ENCODE peak calls at places on chromosome 3, in four cellular contexts. One of them, this sample, is unnamed.

GRCh38 chr3:116242825-116243224 is 202.5 kb downstream of the LSAMP start:
- DNase-seq in HCT116: no peak
- DNase-seq in neural progenitor cell: no peak
- DNase-seq in mesenchymal stem cell: no peak
- DNase-seq in this sample: no peak

GRCh38 chr3:126184465-126185000 is 4.1 kb upstream of the ALDH1L1 start:
- DNase-seq in HCT116: no peak
- DNase-seq in neural progenitor cell: peak; percentile 63
- DNase-seq in mesenchymal stem cell: no peak
- DNase-seq in this sample: no peak

GRCh38 chr3:193771736-193772135 is 178.7 kb downstream of the OPA1 start:
- DNase-seq in HCT116: no peak
- DNase-seq in neural progenitor cell: peak; percentile 41
- DNase-seq in mesenchymal stem cell: no peak
- DNase-seq in this sample: no peak

GRCh38 chr3:179136195-179136594 is 12.0 kb upstream of the PIK3CA start:
- DNase-seq in HCT116: no peak
- DNase-seq in neural progenitor cell: no peak
- DNase-seq in mesenchymal stem cell: no peak
- DNase-seq in this sample: no peak

GRCh38 chr3:161148832-161149475 is 43.8 kb upstream of the B3GALNT1 start:
- DNase-seq in HCT116: no peak
- DNase-seq in neural progenitor cell: no peak
- DNase-seq in mesenchymal stem cell: peak; percentile 70
- DNase-seq in this sample: no peak

GRCh38 chr3:47163023-47163989 is 607 bp downstream of the SETD2 start:
- DNase-seq in HCT116: no peak
- DNase-seq in neural progenitor cell: no peak
- DNase-seq in mesenchymal stem cell: peak; percentile 59
- DNase-seq in this sample: peak; percentile 63

GRCh38 chr3:151169700-151170224 is 33.3 kb downstream of the GPR171 start:
- DNase-seq in HCT116: no peak
- DNase-seq in neural progenitor cell: no peak
- DNase-seq in mesenchymal stem cell: no peak
- DNase-seq in this sample: peak; percentile 14

GRCh38 chr3:2765002-2765579 is 345.1 kb downstream of the IL5RA start:
- DNase-seq in HCT116: no peak
- DNase-seq in neural progenitor cell: peak; percentile 42
- DNase-seq in mesenchymal stem cell: peak; percentile 48
- DNase-seq in this sample: peak; percentile 53

GRCh38 chr3:190591080-190591479 is 77.2 kb downstream of the IL1RAP start:
- DNase-seq in HCT116: no peak
- DNase-seq in neural progenitor cell: no peak
- DNase-seq in mesenchymal stem cell: no peak
- DNase-seq in this sample: no peak

GRCh38 chr3:50649451-50649931 is 25.2 kb upstream of the DOCK3 start:
- DNase-seq in HCT116: no peak
- DNase-seq in neural progenitor cell: no peak
- DNase-seq in mesenchymal stem cell: no peak
- DNase-seq in this sample: no peak

GRCh38 chr3:137709011-137709601 is 55.0 kb upstream of the SOX14 start:
- DNase-seq in HCT116: peak; percentile 10
- DNase-seq in neural progenitor cell: peak; percentile 51
- DNase-seq in mesenchymal stem cell: no peak
- DNase-seq in this sample: peak; percentile 51

GRCh38 chr3:61181874-61182273 is 69.4 kb downstream of the FHIT start:
- DNase-seq in HCT116: peak; percentile 76
- DNase-seq in neural progenitor cell: no peak
- DNase-seq in mesenchymal stem cell: peak; percentile 18
- DNase-seq in this sample: no peak

GRCh38 chr3:172142074-172143059 is 103.0 kb downstream of the FNDC3B start:
- DNase-seq in HCT116: no peak
- DNase-seq in neural progenitor cell: peak; percentile 64
- DNase-seq in mesenchymal stem cell: peak; percentile 97
- DNase-seq in this sample: peak; percentile 41

GRCh38 chr3:183895296-183895695 is 10.6 kb upstream of the PARL start:
- DNase-seq in HCT116: peak; percentile 38
- DNase-seq in neural progenitor cell: peak; percentile 63
- DNase-seq in mesenchymal stem cell: peak; percentile 65
- DNase-seq in this sample: peak; percentile 74

GRCh38 chr3:4533489-4534443 is 40.6 kb downstream of the ITPR1 start:
- DNase-seq in HCT116: no peak
- DNase-seq in neural progenitor cell: peak; percentile 50
- DNase-seq in mesenchymal stem cell: peak; percentile 44
- DNase-seq in this sample: no peak

GRCh38 chr3:111954228-111954990 is 24.4 kb upstream of the ABHD10 start:
- DNase-seq in HCT116: no peak
- DNase-seq in neural progenitor cell: no peak
- DNase-seq in mesenchymal stem cell: no peak
- DNase-seq in this sample: no peak

GRCh38 chr3:159787191-159787590 is 201.4 kb upstream of the IL12A start:
- DNase-seq in HCT116: peak; percentile 82
- DNase-seq in neural progenitor cell: no peak
- DNase-seq in mesenchymal stem cell: peak; percentile 94
- DNase-seq in this sample: no peak

GRCh38 chr3:37997321-37997720 is 6.7 kb downstream of the VILL start:
- DNase-seq in HCT116: no peak
- DNase-seq in neural progenitor cell: no peak
- DNase-seq in mesenchymal stem cell: no peak
- DNase-seq in this sample: no peak

GRCh38 chr3:197711973-197712707 is 24.6 kb downstream of the RUBCN start:
- DNase-seq in HCT116: peak; percentile 96
- DNase-seq in neural progenitor cell: peak; percentile 32
- DNase-seq in mesenchymal stem cell: peak; percentile 98
- DNase-seq in this sample: peak; percentile 99

GRCh38 chr3:140363801-140364200 is 314.1 kb upstream of the TRIM42 start:
- DNase-seq in HCT116: no peak
- DNase-seq in neural progenitor cell: no peak
- DNase-seq in mesenchymal stem cell: no peak
- DNase-seq in this sample: no peak

GRCh38 chr3:61685755-61686154 is 124.4 kb downstream of the PTPRG start:
- DNase-seq in HCT116: no peak
- DNase-seq in neural progenitor cell: no peak
- DNase-seq in mesenchymal stem cell: no peak
- DNase-seq in this sample: no peak

GRCh38 chr3:125045194-125045593 is 10.6 kb downstream of the HEG1 start:
- DNase-seq in HCT116: no peak
- DNase-seq in neural progenitor cell: no peak
- DNase-seq in mesenchymal stem cell: peak; percentile 51
- DNase-seq in this sample: no peak

GRCh38 chr3:5232570-5232969 is 45.1 kb downstream of the EDEM1 start:
- DNase-seq in HCT116: no peak
- DNase-seq in neural progenitor cell: peak; percentile 29
- DNase-seq in mesenchymal stem cell: no peak
- DNase-seq in this sample: no peak

GRCh38 chr3:39146611-39147373 is 6.6 kb downstream of the CSRNP1 start:
- DNase-seq in HCT116: peak; percentile 77
- DNase-seq in neural progenitor cell: no peak
- DNase-seq in mesenchymal stem cell: peak; percentile 99
- DNase-seq in this sample: no peak

GRCh38 chr3:155367510-155367909 is 74.0 kb upstream of the STRIT1 start:
- DNase-seq in HCT116: no peak
- DNase-seq in neural progenitor cell: no peak
- DNase-seq in mesenchymal stem cell: no peak
- DNase-seq in this sample: peak; percentile 45

GRCh38 chr3:98906230-98906629 is 4.7 kb upstream of the DCBLD2 start:
- DNase-seq in HCT116: peak; percentile 54
- DNase-seq in neural progenitor cell: no peak
- DNase-seq in mesenchymal stem cell: peak; percentile 30
- DNase-seq in this sample: no peak

GRCh38 chr3:105518806-105519418 is 152.2 kb downstream of the ALCAM start:
- DNase-seq in HCT116: peak; percentile 54
- DNase-seq in neural progenitor cell: peak; percentile 67
- DNase-seq in mesenchymal stem cell: peak; percentile 68
- DNase-seq in this sample: peak; percentile 68

GRCh38 chr3:165854696-165855095 is 17.5 kb upstream of the BCHE start:
- DNase-seq in HCT116: no peak
- DNase-seq in neural progenitor cell: peak; percentile 38
- DNase-seq in mesenchymal stem cell: peak; percentile 31
- DNase-seq in this sample: peak; percentile 64

GRCh38 chr3:118736107-118736506 is 298.5 kb downstream of the IGSF11 start:
- DNase-seq in HCT116: no peak
- DNase-seq in neural progenitor cell: no peak
- DNase-seq in mesenchymal stem cell: no peak
- DNase-seq in this sample: no peak

GRCh38 chr3:71150293-71150954 is 433.1 kb downstream of the FOXP1 start:
- DNase-seq in HCT116: no peak
- DNase-seq in neural progenitor cell: no peak
- DNase-seq in mesenchymal stem cell: no peak
- DNase-seq in this sample: no peak
- H3K9ac ChIP-seq in HCT116: no peak overlapping the region
- H3K9ac ChIP-seq in neural progenitor cell: no peak overlapping the region
- H3K9ac ChIP-seq in mesenchymal stem cell: no peak overlapping the region
- H3K9ac ChIP-seq in this sample: no peak overlapping the region

DNA sequence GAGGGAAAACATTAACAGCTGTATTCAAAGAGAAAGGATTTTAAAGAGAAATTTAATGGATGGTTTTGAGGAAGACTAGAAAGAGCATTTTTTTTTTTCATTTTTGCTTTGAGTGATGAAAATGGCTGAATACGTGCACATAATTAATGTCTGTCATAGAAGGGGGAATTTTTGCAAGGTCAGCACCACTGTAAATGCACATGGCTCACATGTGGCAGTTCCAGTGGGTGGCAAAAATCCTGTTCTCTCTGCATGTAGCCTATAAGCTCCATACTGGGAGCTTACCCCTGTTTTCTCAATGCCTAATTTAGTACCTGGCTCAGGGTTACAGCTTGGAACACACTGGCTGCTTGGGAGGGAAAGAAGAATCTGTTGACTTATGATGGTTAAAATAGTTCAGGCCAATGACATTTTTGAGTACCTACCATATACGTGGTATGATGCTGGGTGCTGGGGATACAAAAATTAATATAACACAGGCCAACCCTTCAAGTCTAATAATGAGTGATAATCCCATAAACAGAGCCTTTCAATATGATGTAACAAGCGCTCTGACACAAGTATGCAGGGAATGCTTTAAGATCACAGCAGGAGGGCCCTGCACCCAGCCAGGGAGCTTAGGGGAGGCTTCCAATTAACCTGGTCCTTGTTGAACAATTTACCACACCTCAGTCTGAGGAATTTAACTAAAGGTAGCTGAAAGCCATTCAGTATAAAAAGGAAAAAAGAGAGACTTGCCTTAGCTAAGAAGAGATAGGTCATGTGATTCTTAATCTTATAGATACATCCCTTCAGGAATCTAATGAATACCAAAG is 33.0 kb downstream of the HSPBAP1 start:
- DNase-seq in HCT116: peak; percentile 8
- DNase-seq in neural progenitor cell: peak; percentile 69
- DNase-seq in mesenchymal stem cell: no peak
- DNase-seq in this sample: no peak
- H3K4me3 ChIP-seq in HCT116: no peak overlapping the region
- H3K4me3 ChIP-seq in neural progenitor cell: no peak overlapping the region
- H3K4me3 ChIP-seq in mesenchymal stem cell: no peak overlapping the region
- H3K4me3 ChIP-seq in this sample: no peak overlapping the region

DNA sequence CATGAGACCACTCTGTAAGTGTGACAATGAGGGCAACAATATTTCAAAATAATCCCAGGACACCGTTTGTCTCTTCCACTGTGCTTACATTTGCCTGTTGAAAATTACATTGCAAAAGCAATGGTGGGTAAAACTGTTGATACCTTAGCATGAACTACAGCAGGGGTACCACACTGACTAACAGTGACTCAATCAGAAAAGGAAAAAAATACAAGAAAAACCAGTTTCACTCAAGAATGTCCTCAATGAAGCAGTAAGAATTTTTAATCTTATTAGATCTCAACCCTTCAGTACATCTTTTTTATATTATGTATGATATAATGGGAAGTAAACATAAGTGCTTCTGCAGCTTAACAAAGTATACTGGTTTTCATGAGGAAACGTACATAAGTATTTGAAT is 1.6 kb upstream of the CCDC54 start:
- DNase-seq in HCT116: no peak
- DNase-seq in neural progenitor cell: no peak
- DNase-seq in mesenchymal stem cell: no peak
- DNase-seq in this sample: no peak
- H3K27ac ChIP-seq in HCT116: no peak overlapping the region
- H3K27ac ChIP-seq in neural progenitor cell: no peak overlapping the region
- H3K27ac ChIP-seq in mesenchymal stem cell: no peak overlapping the region
- H3K27ac ChIP-seq in this sample: no peak overlapping the region

GRCh38 chr3:128788268-128788869 is 62.4 kb downstream of the RAB7A start:
- DNase-seq in HCT116: no peak
- DNase-seq in neural progenitor cell: no peak
- DNase-seq in mesenchymal stem cell: no peak
- DNase-seq in this sample: no peak
- H3K9ac ChIP-seq in HCT116: no peak overlapping the region
- H3K9ac ChIP-seq in neural progenitor cell: no peak overlapping the region
- H3K9ac ChIP-seq in mesenchymal stem cell: no peak overlapping the region
- H3K9ac ChIP-seq in this sample: no peak overlapping the region

DNA sequence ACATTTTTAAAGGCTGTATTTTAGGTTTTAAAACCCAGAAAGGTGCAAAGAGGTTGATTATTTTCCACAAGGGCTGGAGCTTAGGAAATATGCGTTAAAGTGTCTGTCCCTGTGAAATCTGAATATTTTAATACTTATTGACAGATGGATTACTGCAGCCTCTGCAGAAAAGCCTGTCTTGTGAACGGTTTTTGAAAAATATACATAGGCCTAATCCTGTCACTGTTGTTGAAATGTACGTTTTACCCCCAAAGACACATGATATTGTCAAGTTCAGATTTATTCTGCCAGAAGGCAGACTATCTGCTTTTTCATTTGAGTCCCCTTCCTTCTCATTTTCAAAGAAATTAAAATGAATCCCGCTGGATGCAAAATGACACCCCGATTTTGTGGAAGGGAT is 2.2 kb upstream of the BCL6 start:
- DNase-seq in HCT116: no peak
- DNase-seq in neural progenitor cell: no peak
- DNase-seq in mesenchymal stem cell: no peak
- DNase-seq in this sample: no peak
- H3K4me3 ChIP-seq in HCT116: no peak overlapping the region
- H3K4me3 ChIP-seq in neural progenitor cell: no peak overlapping the region
- H3K4me3 ChIP-seq in mesenchymal stem cell: no peak overlapping the region
- H3K4me3 ChIP-seq in this sample: no peak overlapping the region

GRCh38 chr3:24522155-24522579 is 27.5 kb upstream of the THRB start:
- DNase-seq in HCT116: no peak
- DNase-seq in neural progenitor cell: peak; percentile 56
- DNase-seq in mesenchymal stem cell: no peak
- DNase-seq in this sample: no peak
- H3K27ac ChIP-seq in HCT116: no peak overlapping the region
- H3K27ac ChIP-seq in neural progenitor cell: no peak overlapping the region
- H3K27ac ChIP-seq in mesenchymal stem cell: no peak overlapping the region
- H3K27ac ChIP-seq in this sample: no peak overlapping the region

DNA sequence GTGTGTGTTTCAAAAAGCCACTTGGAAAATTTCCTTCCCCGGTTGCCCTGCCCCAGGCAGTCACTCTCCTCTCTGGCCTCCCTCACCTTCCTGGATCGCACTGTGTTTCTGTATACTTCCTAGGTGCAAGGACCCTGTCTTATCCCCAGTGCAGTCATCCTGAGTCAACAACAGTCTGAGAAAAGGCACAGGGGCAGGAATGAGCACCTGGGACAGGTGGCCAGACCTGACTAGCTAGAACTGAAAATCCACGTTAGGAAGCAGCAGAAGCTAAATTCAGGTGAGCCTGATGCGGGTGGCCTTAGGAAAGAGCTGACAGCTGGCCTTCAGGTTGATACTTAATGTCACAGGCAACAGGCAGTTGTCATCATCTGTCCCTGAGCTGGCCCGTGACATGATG is 62.9 kb upstream of the VGLL4 start:
- DNase-seq in HCT116: no peak
- DNase-seq in neural progenitor cell: no peak
- DNase-seq in mesenchymal stem cell: no peak
- DNase-seq in this sample: no peak
- H3K9ac ChIP-seq in HCT116: no peak overlapping the region
- H3K9ac ChIP-seq in neural progenitor cell: no peak overlapping the region
- H3K9ac ChIP-seq in mesenchymal stem cell: no peak overlapping the region
- H3K9ac ChIP-seq in this sample: no peak overlapping the region

GRCh38 chr3:136251511-136251910 is 1.4 kb downstream of the PCCB start:
- DNase-seq in HCT116: no peak
- DNase-seq in neural progenitor cell: no peak
- DNase-seq in mesenchymal stem cell: no peak
- DNase-seq in this sample: no peak
- H3K4me3 ChIP-seq in HCT116: peak overlapping the region; percentile 73
- H3K4me3 ChIP-seq in neural progenitor cell: peak overlapping the region; percentile 58
- H3K4me3 ChIP-seq in mesenchymal stem cell: peak overlapping the region; percentile 83
- H3K4me3 ChIP-seq in this sample: peak overlapping the region; percentile 78

This sample was measured in MM.1S.